ENCODE peak calls at places on chromosomes 16 and 17, in seven cellular contexts. One of them, this sample, is unnamed.

GRCh38 chr16:73480381-73480780 is 432.5 kb upstream of the ZFHX3 start:
- DNase-seq in prostate gland: no peak
- DNase-seq in IMR-90: no peak
- DNase-seq in adrenal gland: no peak
- DNase-seq in CD8-positive, alpha-beta memory T cell: no peak
- DNase-seq in CD8-positive, alpha-beta T cell: no peak
- DNase-seq in left ventricle myocardium inferior: no peak
- DNase-seq in this sample: no peak

GRCh38 chr17:47918991-47919390 is 22.4 kb upstream of the PNPO start:
- DNase-seq in prostate gland: no peak
- DNase-seq in IMR-90: no peak
- DNase-seq in adrenal gland: no peak
- DNase-seq in CD8-positive, alpha-beta memory T cell: no peak
- DNase-seq in CD8-positive, alpha-beta T cell: no peak
- DNase-seq in left ventricle myocardium inferior: no peak
- DNase-seq in this sample: no peak

GRCh38 chr17:8913879-8914278 is 46.4 kb upstream of the PIK3R6 start:
- DNase-seq in prostate gland: no peak
- DNase-seq in IMR-90: no peak
- DNase-seq in adrenal gland: peak; percentile 37
- DNase-seq in CD8-positive, alpha-beta memory T cell: no peak
- DNase-seq in CD8-positive, alpha-beta T cell: no peak
- DNase-seq in left ventricle myocardium inferior: no peak
- DNase-seq in this sample: no peak

GRCh38 chr16:88818610-88818874 is 6.8 kb upstream of the APRT start:
- DNase-seq in prostate gland: no peak
- DNase-seq in IMR-90: no peak
- DNase-seq in adrenal gland: no peak
- DNase-seq in CD8-positive, alpha-beta memory T cell: no peak
- DNase-seq in CD8-positive, alpha-beta T cell: no peak
- DNase-seq in left ventricle myocardium inferior: no peak
- DNase-seq in this sample: no peak

GRCh38 chr16:58020628-58021521 is 4.7 kb upstream of the MMP15 start:
- DNase-seq in prostate gland: peak; percentile 62
- DNase-seq in IMR-90: peak; percentile 43
- DNase-seq in adrenal gland: peak; percentile 86
- DNase-seq in CD8-positive, alpha-beta memory T cell: peak; percentile 56
- DNase-seq in CD8-positive, alpha-beta T cell: peak; percentile 48
- DNase-seq in left ventricle myocardium inferior: peak; percentile 59
- DNase-seq in this sample: peak; percentile 28

GRCh38 chr16:65154321-65154720 is 32.5 kb upstream of the CDH11 start:
- DNase-seq in prostate gland: no peak
- DNase-seq in IMR-90: no peak
- DNase-seq in adrenal gland: no peak
- DNase-seq in CD8-positive, alpha-beta memory T cell: no peak
- DNase-seq in CD8-positive, alpha-beta T cell: no peak
- DNase-seq in left ventricle myocardium inferior: no peak
- DNase-seq in this sample: no peak

GRCh38 chr16:50037791-50038190 is 12.8 kb downstream of the CNEP1R1 start:
- DNase-seq in prostate gland: no peak
- DNase-seq in IMR-90: peak; percentile 13
- DNase-seq in adrenal gland: no peak
- DNase-seq in CD8-positive, alpha-beta memory T cell: no peak
- DNase-seq in CD8-positive, alpha-beta T cell: no peak
- DNase-seq in left ventricle myocardium inferior: no peak
- DNase-seq in this sample: no peak

GRCh38 chr17:8883353-8883752 is 15.9 kb upstream of the PIK3R6 start:
- DNase-seq in prostate gland: no peak
- DNase-seq in IMR-90: no peak
- DNase-seq in adrenal gland: no peak
- DNase-seq in CD8-positive, alpha-beta memory T cell: no peak
- DNase-seq in CD8-positive, alpha-beta T cell: no peak
- DNase-seq in left ventricle myocardium inferior: no peak
- DNase-seq in this sample: no peak

GRCh38 chr16:4032768-4033167 is 83.5 kb downstream of the ADCY9 start:
- DNase-seq in prostate gland: peak; percentile 71
- DNase-seq in IMR-90: peak; percentile 52
- DNase-seq in adrenal gland: no peak
- DNase-seq in CD8-positive, alpha-beta memory T cell: peak; percentile 18
- DNase-seq in CD8-positive, alpha-beta T cell: peak; percentile 15
- DNase-seq in left ventricle myocardium inferior: no peak
- DNase-seq in this sample: no peak

GRCh38 chr16:88487920-88488842 is 35.1 kb downstream of the ZFPM1 start:
- DNase-seq in prostate gland: no peak
- DNase-seq in IMR-90: no peak
- DNase-seq in adrenal gland: peak; percentile 76
- DNase-seq in CD8-positive, alpha-beta memory T cell: no peak
- DNase-seq in CD8-positive, alpha-beta T cell: no peak
- DNase-seq in left ventricle myocardium inferior: no peak
- DNase-seq in this sample: no peak

GRCh38 chr16:49519741-49520140 is 146.1 kb downstream of the C16orf78 start:
- DNase-seq in prostate gland: no peak
- DNase-seq in IMR-90: no peak
- DNase-seq in adrenal gland: no peak
- DNase-seq in CD8-positive, alpha-beta memory T cell: no peak
- DNase-seq in CD8-positive, alpha-beta T cell: no peak
- DNase-seq in left ventricle myocardium inferior: no peak
- DNase-seq in this sample: no peak

GRCh38 chr17:49210158-49211029 is at the start of the genes ABI3 and GNGT2:
- DNase-seq in prostate gland: no peak
- DNase-seq in IMR-90: peak; percentile 55
- DNase-seq in adrenal gland: peak; percentile 73
- DNase-seq in CD8-positive, alpha-beta memory T cell: peak; percentile 72
- DNase-seq in CD8-positive, alpha-beta T cell: peak; percentile 43
- DNase-seq in left ventricle myocardium inferior: peak; percentile 36
- DNase-seq in this sample: no peak

GRCh38 chr17:43967251-43967875 is 13.6 kb upstream of the PYY start:
- DNase-seq in prostate gland: no peak
- DNase-seq in IMR-90: no peak
- DNase-seq in adrenal gland: no peak
- DNase-seq in CD8-positive, alpha-beta memory T cell: no peak
- DNase-seq in CD8-positive, alpha-beta T cell: no peak
- DNase-seq in left ventricle myocardium inferior: no peak
- DNase-seq in this sample: no peak

GRCh38 chr17:39096435-39097158 is 54.8 kb downstream of the PLXDC1 start:
- DNase-seq in prostate gland: no peak
- DNase-seq in IMR-90: no peak
- DNase-seq in adrenal gland: no peak
- DNase-seq in CD8-positive, alpha-beta memory T cell: peak; percentile 67
- DNase-seq in CD8-positive, alpha-beta T cell: no peak
- DNase-seq in left ventricle myocardium inferior: peak; percentile 29
- DNase-seq in this sample: no peak

GRCh38 chr16:1989209-1989825 is 453 bp upstream of the SYNGR3 start:
- DNase-seq in prostate gland: no peak
- DNase-seq in IMR-90: no peak
- DNase-seq in adrenal gland: no peak
- DNase-seq in CD8-positive, alpha-beta memory T cell: no peak
- DNase-seq in CD8-positive, alpha-beta T cell: no peak
- DNase-seq in left ventricle myocardium inferior: no peak
- DNase-seq in this sample: no peak

GRCh38 chr17:80779961-80780380 is 211.7 kb upstream of the CHMP6 start:
- DNase-seq in prostate gland: no peak
- DNase-seq in IMR-90: peak; percentile 82
- DNase-seq in adrenal gland: peak; percentile 88
- DNase-seq in CD8-positive, alpha-beta memory T cell: no peak
- DNase-seq in CD8-positive, alpha-beta T cell: no peak
- DNase-seq in left ventricle myocardium inferior: no peak
- DNase-seq in this sample: no peak

GRCh38 chr16:9854665-9855064 is 327.6 kb downstream of the GRIN2A start:
- DNase-seq in prostate gland: no peak
- DNase-seq in IMR-90: no peak
- DNase-seq in adrenal gland: no peak
- DNase-seq in CD8-positive, alpha-beta memory T cell: no peak
- DNase-seq in CD8-positive, alpha-beta T cell: no peak
- DNase-seq in left ventricle myocardium inferior: no peak
- DNase-seq in this sample: no peak

GRCh38 chr17:19320876-19321275 is 41.6 kb downstream of the B9D1 start:
- DNase-seq in prostate gland: no peak
- DNase-seq in IMR-90: no peak
- DNase-seq in adrenal gland: no peak
- DNase-seq in CD8-positive, alpha-beta memory T cell: no peak
- DNase-seq in CD8-positive, alpha-beta T cell: no peak
- DNase-seq in left ventricle myocardium inferior: no peak
- DNase-seq in this sample: no peak

GRCh38 chr16:2919511-2920255 is 8.0 kb downstream of the FLYWCH1 start:
- DNase-seq in prostate gland: peak; percentile 44
- DNase-seq in IMR-90: peak; percentile 74
- DNase-seq in adrenal gland: peak; percentile 88
- DNase-seq in CD8-positive, alpha-beta memory T cell: peak; percentile 64
- DNase-seq in CD8-positive, alpha-beta T cell: peak; percentile 41
- DNase-seq in left ventricle myocardium inferior: no peak
- DNase-seq in this sample: peak; percentile 68

GRCh38 chr16:51807551-51807950 is 656.5 kb upstream of the SALL1 start:
- DNase-seq in prostate gland: no peak
- DNase-seq in IMR-90: no peak
- DNase-seq in adrenal gland: no peak
- DNase-seq in CD8-positive, alpha-beta memory T cell: no peak
- DNase-seq in CD8-positive, alpha-beta T cell: no peak
- DNase-seq in left ventricle myocardium inferior: no peak
- DNase-seq in this sample: no peak

GRCh38 chr17:68674271-68674925 is 73.2 kb upstream of the FAM20A start:
- DNase-seq in prostate gland: no peak
- DNase-seq in IMR-90: no peak
- DNase-seq in adrenal gland: no peak
- DNase-seq in CD8-positive, alpha-beta memory T cell: no peak
- DNase-seq in CD8-positive, alpha-beta T cell: no peak
- DNase-seq in left ventricle myocardium inferior: no peak
- DNase-seq in this sample: no peak

GRCh38 chr16:71380831-71381230 is 22.3 kb downstream of the CALB2 start:
- DNase-seq in prostate gland: no peak
- DNase-seq in IMR-90: no peak
- DNase-seq in adrenal gland: no peak
- DNase-seq in CD8-positive, alpha-beta memory T cell: no peak
- DNase-seq in CD8-positive, alpha-beta T cell: no peak
- DNase-seq in left ventricle myocardium inferior: no peak
- DNase-seq in this sample: no peak

GRCh38 chr17:75898065-75898464 is 1.3 kb upstream of the TRIM65 start:
- DNase-seq in prostate gland: no peak
- DNase-seq in IMR-90: no peak
- DNase-seq in adrenal gland: peak; percentile 56
- DNase-seq in CD8-positive, alpha-beta memory T cell: no peak
- DNase-seq in CD8-positive, alpha-beta T cell: no peak
- DNase-seq in left ventricle myocardium inferior: no peak
- DNase-seq in this sample: no peak

GRCh38 chr17:75896360-75897075 is at the start of gene TRIM65:
- DNase-seq in prostate gland: peak; percentile 81
- DNase-seq in IMR-90: peak; percentile 74
- DNase-seq in adrenal gland: peak; percentile 93
- DNase-seq in CD8-positive, alpha-beta memory T cell: peak; percentile 76
- DNase-seq in CD8-positive, alpha-beta T cell: peak; percentile 72
- DNase-seq in left ventricle myocardium inferior: peak; percentile 90
- DNase-seq in this sample: peak; percentile 92

GRCh38 chr17:75899353-75899752 is 2.6 kb upstream of the TRIM65 start:
- DNase-seq in prostate gland: no peak
- DNase-seq in IMR-90: no peak
- DNase-seq in adrenal gland: no peak
- DNase-seq in CD8-positive, alpha-beta memory T cell: no peak
- DNase-seq in CD8-positive, alpha-beta T cell: no peak
- DNase-seq in left ventricle myocardium inferior: no peak
- DNase-seq in this sample: no peak

GRCh38 chr17:75898791-75899190 is 2.0 kb upstream of the TRIM65 start:
- DNase-seq in prostate gland: no peak
- DNase-seq in IMR-90: no peak
- DNase-seq in adrenal gland: no peak
- DNase-seq in CD8-positive, alpha-beta memory T cell: no peak
- DNase-seq in CD8-positive, alpha-beta T cell: no peak
- DNase-seq in left ventricle myocardium inferior: no peak
- DNase-seq in this sample: no peak

GRCh38 chr17:75897076-75898019 is 597 bp upstream of the TRIM65 start:
- DNase-seq in prostate gland: no peak
- DNase-seq in IMR-90: no peak
- DNase-seq in adrenal gland: peak; percentile 65
- DNase-seq in CD8-positive, alpha-beta memory T cell: no peak
- DNase-seq in CD8-positive, alpha-beta T cell: no peak
- DNase-seq in left ventricle myocardium inferior: no peak
- DNase-seq in this sample: no peak
- H3K36me3 ChIP-seq in prostate gland: peaks cover 9% of the 10 kb centered on the region
- H3K36me3 ChIP-seq in IMR-90: peaks cover 26% of the 10 kb centered on the region
- H3K36me3 ChIP-seq in adrenal gland: no peaks in the 10 kb centered on the region
- H3K36me3 ChIP-seq in CD8-positive, alpha-beta memory T cell: peaks cover 12% of the 10 kb centered on the region
- H3K36me3 ChIP-seq in CD8-positive, alpha-beta T cell: peaks cover 7% of the 10 kb centered on the region
- H3K36me3 ChIP-seq in left ventricle myocardium inferior: peaks cover 44% of the 10 kb centered on the region
- H3K36me3 ChIP-seq in this sample: peaks cover 63% of the 10 kb centered on the region

DNA sequence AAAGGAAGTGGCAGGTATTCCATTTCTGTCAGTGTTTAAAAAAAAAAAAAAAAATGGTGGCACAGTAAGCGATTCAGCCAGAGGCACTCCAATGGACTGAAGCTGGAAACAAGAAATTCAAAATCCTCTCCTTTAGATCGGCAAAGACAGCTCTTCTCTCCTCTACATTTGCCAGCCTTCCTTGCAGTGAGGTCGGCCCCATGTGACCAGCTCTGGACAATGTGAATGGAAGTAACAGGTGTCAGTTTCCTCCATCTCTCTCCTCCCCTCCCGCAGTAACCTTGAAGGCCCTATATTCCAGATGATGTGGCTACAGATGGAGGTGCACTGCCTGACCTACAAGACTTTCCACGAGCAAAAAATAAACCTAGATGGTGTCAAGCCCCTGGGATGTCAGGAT is 15.0 kb downstream of the CUEDC1 start:
- DNase-seq in prostate gland: no peak
- DNase-seq in IMR-90: no peak
- DNase-seq in adrenal gland: peak; percentile 77
- DNase-seq in CD8-positive, alpha-beta memory T cell: no peak
- DNase-seq in CD8-positive, alpha-beta T cell: no peak
- DNase-seq in left ventricle myocardium inferior: no peak
- DNase-seq in this sample: no peak
- H3K4me1 ChIP-seq in prostate gland: peaks cover 34% of the 10 kb centered on the region
- H3K4me1 ChIP-seq in IMR-90: peaks cover 28% of the 10 kb centered on the region
- H3K4me1 ChIP-seq in adrenal gland: peaks cover 51% of the 10 kb centered on the region
- H3K4me1 ChIP-seq in CD8-positive, alpha-beta memory T cell: no peaks in the 10 kb centered on the region
- H3K4me1 ChIP-seq in CD8-positive, alpha-beta T cell: peaks cover 6% of the 10 kb centered on the region
- H3K4me1 ChIP-seq in left ventricle myocardium inferior: peaks cover 100% of the 10 kb centered on the region
- H3K4me1 ChIP-seq in this sample: peaks cover 58% of the 10 kb centered on the region

GRCh38 chr17:57628421-57628820 is 116.7 kb downstream of the CCDC182 start:
- DNase-seq in prostate gland: no peak
- DNase-seq in IMR-90: no peak
- DNase-seq in adrenal gland: no peak
- DNase-seq in CD8-positive, alpha-beta memory T cell: no peak
- DNase-seq in CD8-positive, alpha-beta T cell: no peak
- DNase-seq in left ventricle myocardium inferior: no peak
- DNase-seq in this sample: no peak
- H3K36me3 ChIP-seq in prostate gland: no peaks in the 10 kb centered on the region
- H3K36me3 ChIP-seq in IMR-90: peaks cover 3% of the 10 kb centered on the region
- H3K36me3 ChIP-seq in adrenal gland: no peaks in the 10 kb centered on the region
- H3K36me3 ChIP-seq in CD8-positive, alpha-beta memory T cell: no peaks in the 10 kb centered on the region
- H3K36me3 ChIP-seq in CD8-positive, alpha-beta T cell: no peaks in the 10 kb centered on the region
- H3K36me3 ChIP-seq in left ventricle myocardium inferior: peaks cover 10% of the 10 kb centered on the region
- H3K36me3 ChIP-seq in this sample: no peaks in the 10 kb centered on the region

DNA sequence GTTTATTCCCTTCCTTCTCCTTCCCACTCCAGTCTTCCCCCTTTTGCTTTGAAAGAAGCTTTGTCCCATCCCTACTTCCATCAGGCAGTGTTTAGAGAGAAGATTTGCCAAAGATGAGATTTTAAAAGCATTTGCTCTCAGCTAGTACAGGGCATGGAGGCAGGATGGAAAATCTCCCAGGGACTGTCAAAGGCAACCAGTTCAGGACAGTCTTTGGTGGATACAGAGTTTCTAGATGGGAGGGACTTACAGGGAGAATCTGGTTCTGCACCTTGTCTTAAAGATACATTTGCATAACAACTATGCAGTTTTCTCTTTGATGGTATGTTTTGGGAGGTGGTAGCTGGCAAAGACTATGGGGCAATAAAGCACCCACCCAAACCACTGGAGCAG is 26.2 kb downstream of the CHD9 start:
- DNase-seq in prostate gland: no peak
- DNase-seq in IMR-90: no peak
- DNase-seq in adrenal gland: no peak
- DNase-seq in CD8-positive, alpha-beta memory T cell: no peak
- DNase-seq in CD8-positive, alpha-beta T cell: no peak
- DNase-seq in left ventricle myocardium inferior: no peak
- DNase-seq in this sample: no peak
- H3K4me1 ChIP-seq in prostate gland: peaks cover 13% of the 10 kb centered on the region
- H3K4me1 ChIP-seq in IMR-90: peaks cover 19% of the 10 kb centered on the region
- H3K4me1 ChIP-seq in adrenal gland: peaks cover 41% of the 10 kb centered on the region
- H3K4me1 ChIP-seq in CD8-positive, alpha-beta memory T cell: no peaks in the 10 kb centered on the region
- H3K4me1 ChIP-seq in CD8-positive, alpha-beta T cell: no peaks in the 10 kb centered on the region
- H3K4me1 ChIP-seq in left ventricle myocardium inferior: peaks cover 85% of the 10 kb centered on the region
- H3K4me1 ChIP-seq in this sample: peaks cover 14% of the 10 kb centered on the region

This sample was measured in SJSA1.